ENCODE peak calls at places on chromosomes 16 and 17, in four cellular contexts. K, Z, C and B are unnamed samples.

GRCh38 chr17:63450551-63450950 is 4.4 kb upstream of the CYB561 start:
- DNase-seq in K (no peak), Z (peak; percentile 92), C (no peak), B (no peak)

GRCh38 chr17:50909765-50910661 is 43.9 kb upstream of the TOB1 start:
- DNase-seq in K (no peak), Z (no peak), C (no peak), B (peak; percentile 68)

GRCh38 chr17:27616414-27616813 is 14.6 kb upstream of the LGALS9 start:
- DNase-seq in K (no peak), Z (no peak), C (no peak), B (peak; percentile 40)

GRCh38 chr17:4945944-4946280 is 2.4 kb downstream of the PFN1 start:
- DNase-seq in K (no peak), Z (no peak), C (no peak), B (no peak)

GRCh38 chr17:30558313-30559195 is 81.3 kb downstream of the GOSR1 start:
- DNase-seq in K (no peak), Z (no peak), C (no peak), B (no peak)

GRCh38 chr17:42459983-42460300 is 1.3 kb downstream of the ATP6V0A1 start:
- DNase-seq in K (peak; percentile 27), Z (peak; percentile 77), C (no peak), B (peak; percentile 56)

GRCh38 chr16:88325976-88326375 is 56.8 kb upstream of the ZNF469 start:
- DNase-seq in K (no peak), Z (no peak), C (no peak), B (no peak)

GRCh38 chr17:21548236-21548635 is 144.1 kb upstream of the KCNJ18 start:
- DNase-seq in K (no peak), Z (no peak), C (no peak), B (no peak)

GRCh38 chr16:78770353-78771091 is 671.1 kb downstream of the WWOX start:
- DNase-seq in K (peak; percentile 86), Z (no peak), C (peak; percentile 19), B (peak; percentile 73)

GRCh38 chr17:28368306-28368831 is 1.7 kb downstream of the VTN start:
- DNase-seq in K (no peak), Z (no peak), C (no peak), B (no peak)

GRCh38 chr17:61502292-61502691 is 50.1 kb downstream of the TBX4 start:
- DNase-seq in K (no peak), Z (no peak), C (no peak), B (no peak)

GRCh38 chr17:29102046-29102445 is 59.1 kb downstream of the PIPOX start:
- DNase-seq in K (no peak), Z (no peak), C (no peak), B (no peak)

GRCh38 chr16:70736454-70737376 is 50.9 kb upstream of the MTSS2 start:
- DNase-seq in K (no peak), Z (no peak), C (no peak), B (no peak)

GRCh38 chr16:31367875-31368274 is 12.9 kb downstream of the ITGAX start:
- DNase-seq in K (no peak), Z (no peak), C (no peak), B (peak; percentile 87)

GRCh38 chr16:55710466-55710865 is 54.7 kb downstream of the SLC6A2 start:
- DNase-seq in K (no peak), Z (no peak), C (no peak), B (peak; percentile 28)

GRCh38 chr16:22250522-22250921 is 44.4 kb downstream of the EEF2K start:
- DNase-seq in K (peak; percentile 48), Z (no peak), C (no peak), B (no peak)

GRCh38 chr17:1423456-1424135 is 23.6 kb upstream of the YWHAE start:
- DNase-seq in K (no peak), Z (no peak), C (no peak), B (no peak)

GRCh38 chr16:74224828-74225227 is 71.8 kb upstream of the PSMD7 start:
- DNase-seq in K (no peak), Z (peak; percentile 59), C (no peak), B (no peak)

GRCh38 chr17:67272312-67273050 is 27.5 kb upstream of the HELZ start:
- DNase-seq in K (peak; percentile 47), Z (peak; percentile 11), C (peak; percentile 70), B (peak; percentile 27)

GRCh38 chr17:8935194-8935593 is 30.3 kb downstream of the PIK3R5 start:
- DNase-seq in K (no peak), Z (no peak), C (no peak), B (peak; percentile 51)

GRCh38 chr17:42135664-42136653 is 13.4 kb downstream of the HSPB9 start:
- DNase-seq in K (peak; percentile 37), Z (peak; percentile 90), C (peak; percentile 76), B (peak; percentile 50)

GRCh38 chr16:17526956-17527355 is 56.2 kb upstream of the XYLT1 start:
- DNase-seq in K (no peak), Z (no peak), C (no peak), B (peak; percentile 25)

GRCh38 chr17:29036584-29036983 is 6.4 kb upstream of the PIPOX start:
- DNase-seq in K (no peak), Z (no peak), C (no peak), B (no peak)

GRCh38 chr16:1965610-1966009 is 984 bp upstream of the RPS2 start:
- DNase-seq in K (no peak), Z (no peak), C (no peak), B (no peak)

GRCh38 chr17:2090804-2091534 is 36.1 kb downstream of the HIC1 start:
- DNase-seq in K (no peak), Z (peak; percentile 85), C (peak; percentile 54), B (peak; percentile 11)

GRCh38 chr17:2867441-2868424 is 71.5 kb downstream of the RAP1GAP2 start:
- DNase-seq in K (no peak), Z (no peak), C (no peak), B (peak; percentile 33)

GRCh38 chr17:40427002-40427491 is 9.4 kb upstream of the TOP2A start:
- DNase-seq in K (no peak), Z (no peak), C (no peak), B (no peak)

GRCh38 chr17:1931759-1932579 is 93.2 kb downstream of the RTN4RL1 start:
- DNase-seq in K (no peak), Z (no peak), C (no peak), B (no peak)

GRCh38 chr16:57809843-57810196 is 7.5 kb upstream of the KIFC3 start:
- DNase-seq in K (no peak), Z (no peak), C (no peak), B (no peak)

GRCh38 chr16:57809276-57809793 is 7.0 kb upstream of the KIFC3 start:
- DNase-seq in K (no peak), Z (no peak), C (no peak), B (no peak)

GRCh38 chr16:57808589-57808988 is 6.3 kb upstream of the KIFC3 start:
- DNase-seq in K (no peak), Z (no peak), C (no peak), B (no peak)

GRCh38 chr16:57807252-57807967 is 5.1 kb upstream of the KIFC3 start:
- DNase-seq in K (no peak), Z (no peak), C (peak; percentile 68), B (peak; percentile 92)

DNA sequence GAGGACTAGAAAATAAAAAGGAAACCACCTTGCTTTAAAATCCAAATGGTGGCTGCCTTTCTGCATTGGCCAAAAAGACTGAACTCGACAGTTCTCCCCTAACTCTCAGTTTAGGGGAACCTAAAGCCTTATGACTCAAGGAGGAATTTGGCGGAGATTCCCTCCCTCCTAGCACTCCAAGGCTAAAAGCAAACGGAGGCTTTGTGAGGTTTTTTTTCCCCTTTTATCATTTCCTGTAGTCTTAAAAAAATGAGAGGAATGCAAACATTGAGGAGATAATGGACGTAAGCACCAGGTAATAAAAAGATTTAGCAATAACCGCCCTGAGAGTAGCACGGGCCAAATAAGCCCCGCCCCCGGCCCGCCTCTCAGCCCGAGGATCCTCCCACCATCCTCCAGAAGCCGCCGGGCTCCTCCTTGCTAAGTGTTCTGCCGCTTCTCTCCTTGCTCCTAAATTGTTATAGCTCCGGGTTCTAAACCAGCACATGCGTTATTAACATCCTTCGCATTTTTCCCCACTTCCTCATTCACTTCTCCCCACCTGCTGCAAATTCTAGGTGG is 5.8 kb upstream of the KIFC3 start:
- DNase-seq in K (peak; percentile 86), Z (peak; percentile 75), C (peak; percentile 91), B (peak; percentile 95)
- TF ChIP-seq MYC in K (no peak), Z (no peak), C (peak; percentile 58), B (peak; percentile 68)

GRCh38 chr17:49890077-49890821 is 42.4 kb upstream of the TAC4 start:
- DNase-seq in K (no peak), Z (no peak), C (no peak), B (peak; percentile 28)
- TF ChIP-seq MYC in K (no peak), Z (no peak), C (no peak), B (no peak)

DNA sequence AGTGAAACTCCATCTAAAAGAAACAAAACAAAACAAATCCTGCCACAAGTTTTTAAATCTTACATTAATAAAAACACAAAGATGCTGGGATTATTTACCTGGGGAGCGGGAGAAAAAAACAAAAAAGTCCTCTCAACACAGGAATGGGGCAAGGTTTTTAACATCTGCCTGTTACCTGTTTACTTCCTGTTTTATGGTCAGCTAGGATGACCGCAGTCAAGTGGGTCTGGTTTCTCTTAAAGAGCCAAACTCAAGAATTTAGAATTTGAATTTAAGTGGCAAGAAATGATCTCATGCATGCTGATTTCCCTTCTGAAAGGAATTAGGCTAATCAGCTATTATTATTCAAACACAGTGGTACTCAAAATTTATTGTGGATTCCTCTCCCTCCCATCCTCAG is 39.7 kb upstream of the TBC1D3K start:
- DNase-seq in K (no peak), Z (no peak), C (no peak), B (peak; percentile 29)
- TF ChIP-seq MYC in K (no peak), Z (no peak), C (no peak), B (no peak)

DNA sequence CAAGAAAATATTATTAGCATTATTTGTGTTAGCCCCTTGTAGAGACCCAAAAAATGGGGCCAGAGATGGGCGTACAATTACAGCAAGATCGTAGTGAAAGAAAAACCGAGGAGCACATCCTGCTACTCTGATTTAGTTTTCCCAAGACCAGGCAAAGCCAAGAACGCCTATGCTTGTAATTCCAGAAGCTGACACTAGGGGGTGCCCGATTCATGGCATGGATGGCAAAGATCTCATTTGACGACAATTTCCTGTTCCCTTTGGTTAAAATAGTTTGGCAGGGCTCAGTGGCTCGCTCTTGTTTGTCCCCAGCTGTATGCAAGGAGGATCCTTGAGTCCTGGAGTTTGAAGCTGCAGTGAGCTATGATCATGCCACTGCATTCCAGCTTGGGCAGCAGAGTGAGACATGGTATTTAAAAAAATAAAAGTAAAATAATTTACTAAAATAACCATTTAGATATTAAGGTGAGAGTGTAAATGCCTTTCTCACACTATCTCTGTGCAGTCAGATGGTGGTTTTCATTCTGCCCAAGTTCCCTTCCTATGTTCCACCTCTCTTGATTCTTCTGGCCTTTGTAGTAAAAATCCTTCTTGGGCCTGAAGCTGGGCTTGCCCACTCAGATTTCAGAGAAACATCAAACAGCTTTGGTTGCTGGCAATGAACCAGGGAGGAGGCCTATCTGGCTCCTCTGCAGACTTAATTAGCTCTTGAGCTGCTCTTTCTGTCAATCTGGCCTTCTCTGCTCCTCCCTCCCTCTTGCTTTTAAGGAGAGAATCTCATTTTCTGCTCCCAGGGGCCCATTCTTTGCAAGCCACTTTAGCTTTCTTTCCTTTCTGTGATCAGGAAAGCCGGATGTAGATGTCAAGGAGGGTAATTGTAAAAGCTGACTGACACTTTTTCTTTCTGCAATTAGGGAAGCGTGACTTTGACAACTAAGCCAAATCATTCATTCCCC is 31.2 kb downstream of the TMEM238L start:
- DNase-seq in K (peak; percentile 26), Z (no peak), C (no peak), B (peak; percentile 67)
- TF ChIP-seq MYC in K (no peak), Z (no peak), C (no peak), B (no peak)